ENCODE peak calls at places on chromosomes 12 and 14, in eight cellular contexts. L, W, E, J, D, P, T and M are unnamed samples.

GRCh38 chr14:52253503-52253902 is 14.0 kb upstream of the PTGDR start:
- DNase-seq in L (no peak), P (no peak), E (no peak), D (no peak), T (no peak), J (no peak), W (no peak), M (no peak)

GRCh38 chr12:108400060-108400459 is 60.9 kb upstream of the CMKLR1 start:
- DNase-seq in E (no peak), L (no peak), W (no peak), J (no peak), P (no peak), T (peak), D (no peak), M (no peak)

GRCh38 chr12:3128498-3129293 is 51.5 kb downstream of the TSPAN9 start:
- DNase-seq in D (no peak), E (no peak), P (no peak), T (no peak), J (no peak), L (no peak), W (no peak), M (no peak)

GRCh38 chr14:30131698-30132097 is 204.1 kb upstream of the PRKD1 start:
- DNase-seq in W (no peak), J (no peak), D (no peak), L (no peak), P (no peak), E (no peak), T (no peak), M (peak)

GRCh38 chr14:37232907-37233481 is 35.3 kb downstream of the MIPOL1 start:
- DNase-seq in D (no peak), J (peak), W (no peak), E (no peak), P (no peak), L (no peak), T (no peak), M (peak)

GRCh38 chr14:68199465-68200145 is 380.0 kb downstream of the RAD51B start:
- DNase-seq in E (no peak), D (no peak), L (no peak), P (no peak), T (no peak), W (no peak), J (no peak), M (peak)

GRCh38 chr14:65211341-65211987 is 109.1 kb upstream of the MAX start:
- DNase-seq in P (no peak), T (no peak), W (no peak), J (no peak), D (no peak), L (no peak), E (no peak), M (no peak)

GRCh38 chr12:55713721-55714120 is 2.1 kb upstream of the BLOC1S1 start:
- DNase-seq in L (no peak), D (no peak), W (no peak), P (no peak), J (no peak), E (peak), T (no peak), M (no peak)

GRCh38 chr14:64324461-64325255 is 30.5 kb upstream of the ESR2 start:
- DNase-seq in D (no peak), T (no peak), W (no peak), J (peak), L (no peak), P (no peak), E (no peak), M (no peak)

GRCh38 chr12:28974166-28974565 is 174.9 kb upstream of the FAR2 start:
- DNase-seq in T (no peak), E (no peak), L (no peak), J (peak), D (no peak), P (no peak), W (no peak), M (no peak)

GRCh38 chr12:108560321-108560721 is 652 bp downstream of the SART3 start:
- DNase-seq in W (no peak), L (no peak), E (no peak), P (no peak), T (no peak), D (no peak), J (no peak), M (no peak)

GRCh38 chr14:68938515-68939423 is 40.3 kb downstream of the ACTN1 start:
- DNase-seq in T (no peak), P (no peak), W (no peak), J (no peak), E (no peak), L (no peak), D (no peak), M (no peak)

GRCh38 chr14:69749956-69750355 is 17.0 kb upstream of the SRSF5 start:
- DNase-seq in P (no peak), L (no peak), T (no peak), E (no peak), D (no peak), W (no peak), J (no peak), M (no peak)

GRCh38 chr14:30225171-30225570 is 297.5 kb upstream of the PRKD1 start:
- DNase-seq in W (no peak), D (no peak), J (no peak), T (no peak), E (peak), L (no peak), P (no peak), M (no peak)